ENCODE peak calls at places on chromosome X, in four cellular contexts. M is dorsolateral prefrontal cortex, O is fibroblast of mammary gland, R is cardiac muscle cell. E is an unnamed sample.
A peak's percentile ranks its signal among the peaks of the same experiment; 100 is the strongest.

GRCh38 chrX:70445876-70446275 is 1.2 kb downstream of the DLG3 start:
- DNase-seq in M (no peak), O (no peak), R (no peak), E (no peak)

GRCh38 chrX:50812995-50813842 is 775 bp downstream of the SHROOM4 start:
- DNase-seq in M (no peak), O (peak; percentile 38), R (peak; percentile 43), E (peak; percentile 8)

GRCh38 chrX:100207331-100208024 is 202.6 kb downstream of the PCDH19 start:
- DNase-seq in M (no peak), O (no peak), R (no peak), E (peak; percentile 28)

GRCh38 chrX:123736333-123736921 is 3.6 kb upstream of the THOC2 start:
- DNase-seq in M (no peak), O (peak; percentile 78), R (no peak), E (no peak)

GRCh38 chrX:131762802-131763234 is 218.9 kb downstream of the OR13H1 start:
- DNase-seq in M (no peak), O (peak; percentile 78), R (no peak), E (peak; percentile 28)

GRCh38 chrX:8879750-8880149 is 78.6 kb upstream of the FAM9A start:
- DNase-seq in M (no peak), O (peak; percentile 26), R (no peak), E (peak; percentile 8)

GRCh38 chrX:118167361-118167760 is 50.8 kb upstream of the KLHL13 start:
- DNase-seq in M (no peak), O (no peak), R (no peak), E (no peak)

GRCh38 chrX:15500497-15500966 is at the start of gene BMX:
- DNase-seq in M (no peak), O (peak; percentile 13), R (no peak), E (no peak)

GRCh38 chrX:93875621-93876282 is 201.7 kb downstream of the FAM133A start:
- DNase-seq in M (no peak), O (no peak), R (no peak), E (no peak)

GRCh38 chrX:93932471-93933220 is 258.6 kb downstream of the FAM133A start:
- DNase-seq in M (no peak), O (no peak), R (no peak), E (no peak)

GRCh38 chrX:41561045-41561444 is 113.9 kb downstream of the NYX start:
- DNase-seq in M (no peak), O (peak; percentile 94), R (no peak), E (peak; percentile 69)

GRCh38 chrX:39479856-39480255 is 617.9 kb downstream of the BCOR start:
- DNase-seq in M (no peak), O (no peak), R (no peak), E (no peak)

GRCh38 chrX:27309406-27309805 is 153.7 kb downstream of the PPP4R3C start:
- DNase-seq in M (no peak), O (no peak), R (no peak), E (no peak)

GRCh38 chrX:116318672-116319071 is 117.7 kb upstream of the SLC6A14 start:
- DNase-seq in M (no peak), O (no peak), R (no peak), E (no peak)

GRCh38 chrX:40931921-40932320 is 153.3 kb upstream of the USP9X start:
- DNase-seq in M (no peak), O (peak; percentile 30), R (no peak), E (no peak)

GRCh38 chrX:25084446-25084845 is 68.7 kb upstream of the ARX start:
- DNase-seq in M (no peak), O (no peak), R (no peak), E (no peak)

GRCh38 chrX:11423362-11423818 is 130.2 kb downstream of the AMELX start:
- DNase-seq in M (no peak), O (peak; percentile 92), R (no peak), E (peak; percentile 80)

GRCh38 chrX:111009256-111009655 is 86.7 kb upstream of the PAK3 start:
- DNase-seq in M (no peak), O (no peak), R (no peak), E (no peak)

GRCh38 chrX:110003167-110004156 is 548 bp downstream of the TMEM164 start:
- DNase-seq in M (no peak), O (peak; percentile 24), R (no peak), E (peak; percentile 29)

GRCh38 chrX:20530319-20530979 is 263.7 kb upstream of the RPS6KA3 start:
- DNase-seq in M (peak; percentile 56), O (peak; percentile 65), R (peak; percentile 60), E (peak; percentile 44)

GRCh38 chrX:49308604-49309269 is 5.3 kb downstream of the GAGE10 start:
- DNase-seq in M (no peak), O (peak; percentile 9), R (no peak), E (no peak)

GRCh38 chrX:96705905-96706304 is 21.3 kb downstream of the DIAPH2 start:
- DNase-seq in M (no peak), O (no peak), R (no peak), E (no peak)

GRCh38 chrX:38318196-38318595 is 9.1 kb downstream of the RPGR start:
- DNase-seq in M (no peak), O (no peak), R (no peak), E (no peak)

GRCh38 chrX:70970482-70970999 is 39.6 kb upstream of the SLC7A3 start:
- DNase-seq in M (no peak), O (peak; percentile 25), R (peak; percentile 23), E (peak; percentile 1)

GRCh38 chrX:37488323-37488722 is 83.1 kb upstream of the LANCL3 start:
- DNase-seq in M (no peak), O (no peak), R (no peak), E (no peak)

GRCh38 chrX:69618803-69619202 is 2.9 kb downstream of the EDA start:
- DNase-seq in M (no peak), O (peak; percentile 31), R (peak; percentile 20), E (peak; percentile 4)

GRCh38 chrX:3393581-3394111 is 47.2 kb upstream of the MXRA5 start:
- DNase-seq in M (no peak), O (peak; percentile 83), R (no peak), E (no peak)

GRCh38 chrX:153981771-153982533 is 9.4 kb downstream of the TMEM187 start:
- DNase-seq in M (no peak), O (peak; percentile 40), R (no peak), E (no peak)
- H3K4me3 ChIP-seq in M (no peak overlapping the region), O (no peak overlapping the region), R (no peak overlapping the region), E (no peak overlapping the region)

DNA sequence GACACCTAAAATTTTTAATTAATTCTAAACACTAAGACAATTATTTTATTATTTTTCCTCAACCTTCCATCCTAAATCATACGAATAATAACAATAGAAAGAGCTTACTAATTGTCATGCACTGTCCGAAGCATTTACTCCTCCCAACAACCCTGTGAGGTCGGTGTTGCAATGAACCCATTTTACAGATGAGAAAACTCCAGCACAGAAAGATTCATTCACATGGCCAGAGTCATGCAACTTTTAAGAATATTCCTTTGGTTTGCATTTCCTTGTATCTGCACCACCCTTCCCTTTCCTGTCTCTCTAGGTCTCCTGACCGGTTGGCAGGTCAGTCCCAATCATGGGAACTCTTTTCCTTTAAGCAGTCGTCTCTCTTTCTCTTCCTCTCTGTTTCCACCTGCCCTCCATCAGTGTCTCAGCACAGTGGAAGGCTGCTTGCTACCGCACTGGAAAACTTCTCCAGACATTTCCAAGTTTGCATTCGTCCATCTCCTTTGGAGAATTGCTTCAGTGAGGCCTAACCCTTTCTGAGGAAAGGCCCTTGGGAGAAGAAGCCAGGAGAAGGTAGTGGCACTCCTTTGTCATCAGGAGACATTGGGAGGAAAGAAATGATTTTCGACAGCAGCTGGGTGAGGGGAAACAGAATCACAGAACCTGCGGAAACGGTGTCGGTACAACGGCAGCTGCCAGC is 1.9 kb upstream of the TMSB4X start:
- DNase-seq in M (no peak), O (no peak), R (no peak), E (no peak)
- TF ChIP-seq CTCF in M (no peak), O (no peak), R (no peak), E (no peak)

DNA sequence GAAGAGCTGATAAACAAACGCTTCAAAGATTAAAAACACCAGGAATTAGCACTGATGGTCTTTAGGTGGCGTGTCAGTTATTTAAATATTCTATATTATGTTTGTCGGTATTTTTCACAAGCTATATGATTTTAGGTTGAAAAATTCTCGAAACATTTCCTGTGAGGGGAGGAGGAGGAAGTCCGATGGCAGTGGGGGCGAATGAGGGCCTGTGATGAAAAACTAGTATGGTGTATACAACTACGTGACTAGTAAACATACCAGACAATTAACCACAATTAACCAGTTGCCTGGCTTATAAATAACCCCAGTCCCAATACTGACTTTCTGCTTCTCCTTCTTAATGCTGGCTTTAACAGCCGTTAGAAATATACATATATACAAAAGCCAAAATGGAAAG is 612 bp upstream of the NAP1L2 start:
- DNase-seq in M (no peak), O (no peak), R (no peak), E (no peak)
- H3K4me3 ChIP-seq in M (peak overlapping the region; percentile 59), O (no peak overlapping the region), R (peak overlapping the region; percentile 57), E (no peak overlapping the region)

DNA sequence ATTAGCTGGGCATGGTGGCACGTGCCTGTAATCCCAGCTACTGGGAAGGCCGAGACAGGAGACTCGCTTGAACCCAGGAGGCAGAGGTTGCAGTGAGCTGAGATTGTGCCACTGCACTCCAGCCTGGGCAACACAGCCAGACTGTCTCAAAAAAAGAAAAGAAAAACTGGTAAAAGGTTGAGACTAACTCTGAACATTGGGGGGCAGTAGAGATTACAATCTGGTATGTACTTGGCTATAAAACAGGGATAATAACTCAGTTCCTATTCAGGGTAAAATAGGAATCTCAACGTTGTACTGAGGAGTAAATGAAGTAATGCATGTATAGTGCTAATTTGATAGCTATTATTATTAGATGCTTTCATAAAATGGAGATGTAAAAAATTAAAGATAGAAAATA is 12.5 kb upstream of the KLF8 start:
- DNase-seq in M (no peak), O (peak; percentile 33), R (no peak), E (peak; percentile 1)
- TF ChIP-seq CTCF in M (no peak), O (peak; percentile 33), R (no peak), E (no peak)

GRCh38 chrX:43500996-43501694 is 155.0 kb upstream of the MAOA start:
- DNase-seq in M (no peak), O (no peak), R (peak; percentile 18), E (no peak)

GRCh38 chrX:43505759-43506158 is 150.3 kb upstream of the MAOA start:
- DNase-seq in M (no peak), O (peak; percentile 17), R (no peak), E (no peak)

GRCh38 chrX:43504394-43504793 is 151.7 kb upstream of the MAOA start:
- DNase-seq in M (no peak), O (no peak), R (no peak), E (no peak)

DNA sequence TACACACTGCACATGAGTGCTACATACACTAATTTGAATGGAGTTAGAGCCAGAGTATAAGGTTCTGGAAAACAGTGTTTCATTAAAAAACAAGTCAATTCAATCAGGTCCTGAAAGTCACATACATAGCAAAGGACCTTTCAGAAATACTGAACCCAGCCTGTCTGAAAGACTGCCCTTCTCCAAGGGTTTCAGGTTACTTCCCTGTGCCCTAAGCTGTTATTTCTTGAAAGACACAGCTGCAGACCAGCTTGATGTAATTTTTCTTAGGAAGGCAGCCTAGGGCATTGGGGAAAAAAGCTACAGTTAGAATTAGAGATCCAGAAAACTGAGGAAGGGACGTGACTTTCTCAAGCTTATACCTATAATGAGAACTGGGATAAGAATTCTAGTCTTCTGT is 155.9 kb upstream of the MAOA start:
- DNase-seq in M (no peak), O (no peak), R (peak; percentile 48), E (no peak)
- H3K4me3 ChIP-seq in M (no peak overlapping the region), O (no peak overlapping the region), R (no peak overlapping the region), E (no peak overlapping the region)

DNA sequence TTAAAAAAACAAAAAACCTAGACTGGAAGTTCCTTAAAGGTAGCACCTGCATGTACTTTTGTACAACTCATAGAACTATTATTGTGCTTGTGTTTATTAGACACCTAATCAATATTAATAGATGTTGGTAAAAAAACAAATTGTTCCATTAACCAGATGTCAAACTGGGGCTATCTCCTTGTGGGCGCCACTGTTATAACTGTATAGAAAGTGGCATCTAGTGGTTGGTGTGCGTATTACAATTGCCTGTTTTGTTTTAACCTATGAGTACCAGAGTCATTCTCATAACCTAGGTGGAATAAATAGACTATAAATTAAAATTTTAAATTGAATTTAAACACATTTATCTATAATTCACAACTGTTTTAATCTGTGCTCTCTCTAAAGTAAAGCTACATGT is 97.4 kb downstream of the COL4A5 start:
- DNase-seq in M (no peak), O (peak; percentile 52), R (peak; percentile 61), E (peak; percentile 27)
- TF ChIP-seq CTCF in M (peak; percentile 41), O (peak; percentile 77), R (peak; percentile 59), E (peak; percentile 37)